ENCODE peak calls at places on chromosomes 12 and 14, in four cellular contexts. One of them, this sample, is unnamed.

GRCh38 chr12:120890963-120891362 is 13.2 kb downstream of the SPPL3 start:
- DNase-seq in activated T-cell treated with anti-CD3 and anti-CD28 coated beads, Interleukin-2, amount 50 U/mL, for 72 hours: no peak
- DNase-seq in mucosa of descending colon: no peak
- DNase-seq in GOT3: no peak
- DNase-seq in this sample: no peak

GRCh38 chr12:123043536-123044001 is 63.1 kb downstream of the ARL6IP4 start:
- DNase-seq in activated T-cell treated with anti-CD3 and anti-CD28 coated beads, Interleukin-2, amount 50 U/mL, for 72 hours: peak
- DNase-seq in mucosa of descending colon: peak
- DNase-seq in GOT3: peak
- DNase-seq in this sample: peak

GRCh38 chr14:20305265-20306078 is at the start of gene TTC5:
- DNase-seq in activated T-cell treated with anti-CD3 and anti-CD28 coated beads, Interleukin-2, amount 50 U/mL, for 72 hours: peak
- DNase-seq in mucosa of descending colon: peak
- DNase-seq in GOT3: no peak
- DNase-seq in this sample: peak

GRCh38 chr12:10409387-10409786 is at the start of gene KLRC4:
- DNase-seq in activated T-cell treated with anti-CD3 and anti-CD28 coated beads, Interleukin-2, amount 50 U/mL, for 72 hours: no peak
- DNase-seq in mucosa of descending colon: no peak
- DNase-seq in GOT3: no peak
- DNase-seq in this sample: peak

GRCh38 chr14:102415671-102416070 is 52.9 kb downstream of the TECPR2 start:
- DNase-seq in activated T-cell treated with anti-CD3 and anti-CD28 coated beads, Interleukin-2, amount 50 U/mL, for 72 hours: no peak
- DNase-seq in mucosa of descending colon: no peak
- DNase-seq in GOT3: no peak
- DNase-seq in this sample: no peak

GRCh38 chr12:116392061-116392460 is 114.6 kb upstream of the MED13L start:
- DNase-seq in activated T-cell treated with anti-CD3 and anti-CD28 coated beads, Interleukin-2, amount 50 U/mL, for 72 hours: no peak
- DNase-seq in mucosa of descending colon: no peak
- DNase-seq in GOT3: no peak
- DNase-seq in this sample: no peak

GRCh38 chr14:32473476-32473875 is 144.4 kb downstream of the AKAP6 start:
- DNase-seq in activated T-cell treated with anti-CD3 and anti-CD28 coated beads, Interleukin-2, amount 50 U/mL, for 72 hours: no peak
- DNase-seq in mucosa of descending colon: peak
- DNase-seq in GOT3: no peak
- DNase-seq in this sample: no peak

GRCh38 chr12:124007810-124008570 is 35.0 kb downstream of the ZNF664 start:
- DNase-seq in activated T-cell treated with anti-CD3 and anti-CD28 coated beads, Interleukin-2, amount 50 U/mL, for 72 hours: no peak
- DNase-seq in mucosa of descending colon: no peak
- DNase-seq in GOT3: no peak
- DNase-seq in this sample: no peak

GRCh38 chr12:74945771-74946198 is 263.9 kb downstream of the KCNC2 start:
- DNase-seq in activated T-cell treated with anti-CD3 and anti-CD28 coated beads, Interleukin-2, amount 50 U/mL, for 72 hours: no peak
- DNase-seq in mucosa of descending colon: peak
- DNase-seq in GOT3: no peak
- DNase-seq in this sample: no peak

GRCh38 chr14:68703093-68703492 is 89.8 kb downstream of the ZFP36L1 start:
- DNase-seq in activated T-cell treated with anti-CD3 and anti-CD28 coated beads, Interleukin-2, amount 50 U/mL, for 72 hours: peak
- DNase-seq in mucosa of descending colon: no peak
- DNase-seq in GOT3: no peak
- DNase-seq in this sample: no peak